ENCODE peak calls at places on chromosomes 2 and 18, in ten cellular contexts. F is mesothelial cell of epicardium; P is GM23248; C is NCI-H2171; Z is RPMI7951; M is left cardiac atrium; J is SK-N-DZ; V is central memory CD4-positive, alpha-beta T cell; R is neural crest cell; T is stimulated activated CD4-positive, alpha-beta T cell treated with anti-CD3 and anti-CD28 coated beads, Interleukin-12 subunit alpha, Interleukin-12 subunit beta, amount 100 ng/mL, for 4 hours. Q is an unnamed sample.

GRCh38 chr2:233479616-233480489 is 86.7 kb downstream of the USP40 start:
- DNase-seq in F (no peak), P (no peak), C (no peak), Z (no peak), M (no peak), J (no peak), V (no peak), R (no peak), T (no peak), Q (no peak)

GRCh38 chr2:58959996-58960395 is 718.9 kb upstream of the FANCL start:
- DNase-seq in F (no peak), P (no peak), C (no peak), Z (no peak), M (no peak), J (no peak), V (no peak), R (no peak), T (no peak), Q (peak; percentile 93)

GRCh38 chr18:56067216-56067611 is 479.2 kb upstream of the TCF4 start:
- DNase-seq in F (no peak), P (peak; percentile 23), C (no peak), Z (peak; percentile 61), M (no peak), J (no peak), V (no peak), R (no peak), T (no peak), Q (peak; percentile 2)

GRCh38 chr2:69167469-69167822 is 154.5 kb downstream of the ANTXR1 start:
- DNase-seq in F (no peak), P (no peak), C (no peak), Z (no peak), M (no peak), J (no peak), V (no peak), R (no peak), T (no peak), Q (no peak)

GRCh38 chr2:209091026-209091425 is 332.8 kb upstream of the MAP2 start:
- DNase-seq in F (no peak), P (no peak), C (no peak), Z (no peak), M (no peak), J (no peak), V (no peak), R (no peak), T (no peak), Q (no peak)

GRCh38 chr2:102313950-102314349 is 2.6 kb downstream of the IL1RL1 start:
- DNase-seq in F (no peak), P (peak; percentile 58), C (no peak), Z (no peak), M (no peak), J (no peak), V (no peak), R (no peak), T (no peak), Q (no peak)

GRCh38 chr2:36385603-36386002 is 30.0 kb downstream of the CRIM1 start:
- DNase-seq in F (no peak), P (no peak), C (no peak), Z (no peak), M (no peak), J (no peak), V (no peak), R (no peak), T (no peak), Q (no peak)

GRCh38 chr2:131155208-131155855 is 50.2 kb downstream of the PLEKHB2 start:
- DNase-seq in F (no peak), P (no peak), C (no peak), Z (no peak), M (no peak), J (no peak), V (no peak), R (no peak), T (no peak), Q (no peak)

GRCh38 chr18:57789105-57789504 is 14.0 kb downstream of the ATP8B1 start:
- DNase-seq in F (no peak), P (peak; percentile 70), C (no peak), Z (peak; percentile 51), M (no peak), J (no peak), V (no peak), R (no peak), T (no peak), Q (no peak)